ENCODE peak calls at places on chromosomes 5 and 9, in seven cellular contexts. One of them, this sample, is unnamed.

GRCh38 chr5:96093890-96094381 is 132.3 kb upstream of the ELL2 start:
- DNase-seq in prostate gland: no peak
- DNase-seq in A549: peak
- DNase-seq in HCT116: peak
- DNase-seq in NB4: no peak
- DNase-seq in Peyer's patch: no peak
- DNase-seq in esophagus squamous epithelium: no peak
- DNase-seq in this sample: no peak

GRCh38 chr9:6782981-6783380 is 25.2 kb downstream of the KDM4C start:
- DNase-seq in prostate gland: no peak
- DNase-seq in A549: no peak
- DNase-seq in HCT116: no peak
- DNase-seq in NB4: no peak
- DNase-seq in Peyer's patch: no peak
- DNase-seq in esophagus squamous epithelium: no peak
- DNase-seq in this sample: peak

GRCh38 chr5:160064441-160064840 is 54.8 kb downstream of the PWWP2A start:
- DNase-seq in prostate gland: peak
- DNase-seq in A549: no peak
- DNase-seq in HCT116: no peak
- DNase-seq in NB4: no peak
- DNase-seq in Peyer's patch: peak
- DNase-seq in esophagus squamous epithelium: no peak
- DNase-seq in this sample: no peak

GRCh38 chr5:140337880-140338279 is 8.5 kb downstream of the HBEGF start:
- DNase-seq in prostate gland: no peak
- DNase-seq in A549: no peak
- DNase-seq in HCT116: no peak
- DNase-seq in NB4: no peak
- DNase-seq in Peyer's patch: no peak
- DNase-seq in esophagus squamous epithelium: no peak
- DNase-seq in this sample: no peak

GRCh38 chr5:88659529-88660325 is 223.3 kb downstream of the MEF2C start:
- DNase-seq in prostate gland: no peak
- DNase-seq in A549: no peak
- DNase-seq in HCT116: no peak
- DNase-seq in NB4: no peak
- DNase-seq in Peyer's patch: no peak
- DNase-seq in esophagus squamous epithelium: no peak
- DNase-seq in this sample: no peak

GRCh38 chr5:165631235-165631634 is 2125.8 kb downstream of the MAT2B start:
- DNase-seq in prostate gland: no peak
- DNase-seq in A549: no peak
- DNase-seq in HCT116: no peak
- DNase-seq in NB4: no peak
- DNase-seq in Peyer's patch: no peak
- DNase-seq in esophagus squamous epithelium: no peak
- DNase-seq in this sample: no peak

GRCh38 chr9:93119953-93120845 is 13.9 kb downstream of the NINJ1 start:
- DNase-seq in prostate gland: peak
- DNase-seq in A549: peak
- DNase-seq in HCT116: peak
- DNase-seq in NB4: peak
- DNase-seq in Peyer's patch: peak
- DNase-seq in esophagus squamous epithelium: peak
- DNase-seq in this sample: peak

GRCh38 chr5:155983954-155984353 is 343.0 kb upstream of the SGCD start:
- DNase-seq in prostate gland: no peak
- DNase-seq in A549: peak
- DNase-seq in HCT116: no peak
- DNase-seq in NB4: no peak
- DNase-seq in Peyer's patch: no peak
- DNase-seq in esophagus squamous epithelium: no peak
- DNase-seq in this sample: no peak

GRCh38 chr9:70868661-70869652 is 252.5 kb downstream of the TRPM3 start:
- DNase-seq in prostate gland: no peak
- DNase-seq in A549: no peak
- DNase-seq in HCT116: no peak
- DNase-seq in NB4: no peak
- DNase-seq in Peyer's patch: no peak
- DNase-seq in esophagus squamous epithelium: no peak
- DNase-seq in this sample: no peak

GRCh38 chr9:134642385-134643181 is 980 bp downstream of the COL5A1 start:
- DNase-seq in prostate gland: peak
- DNase-seq in A549: peak
- DNase-seq in HCT116: no peak
- DNase-seq in NB4: no peak
- DNase-seq in Peyer's patch: no peak
- DNase-seq in esophagus squamous epithelium: no peak
- DNase-seq in this sample: peak

GRCh38 chr9:26170224-26170623 is 492.0 kb upstream of the TUSC1 start:
- DNase-seq in prostate gland: no peak
- DNase-seq in A549: no peak
- DNase-seq in HCT116: no peak
- DNase-seq in NB4: no peak
- DNase-seq in Peyer's patch: no peak
- DNase-seq in esophagus squamous epithelium: no peak
- DNase-seq in this sample: no peak

DNA sequence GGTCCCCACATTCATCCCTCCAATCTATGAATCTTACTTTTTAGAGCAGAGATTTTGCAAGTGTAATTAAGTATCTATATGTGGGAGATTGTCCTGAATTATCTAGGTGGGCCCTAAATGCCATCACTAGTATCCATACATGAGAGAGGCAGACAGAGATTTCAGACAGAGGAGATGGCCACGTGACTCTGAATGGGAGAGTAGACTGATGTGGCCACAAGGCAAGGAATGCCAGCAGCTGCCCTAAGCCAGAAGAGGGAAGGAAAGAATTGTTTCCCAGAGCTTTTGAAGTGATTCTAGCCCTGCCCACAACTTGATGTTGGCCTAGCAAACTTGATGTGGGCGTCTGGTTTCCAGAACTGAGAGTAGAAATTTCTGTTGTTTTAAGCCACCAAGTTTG is 90.1 kb upstream of the PCAT7 start:
- DNase-seq in prostate gland: no peak
- DNase-seq in A549: no peak
- DNase-seq in HCT116: no peak
- DNase-seq in NB4: no peak
- DNase-seq in Peyer's patch: no peak
- DNase-seq in esophagus squamous epithelium: no peak
- DNase-seq in this sample: no peak
- TF ChIP-seq POLR2A in prostate gland: no peak
- TF ChIP-seq POLR2A in A549: no peak
- TF ChIP-seq POLR2A in HCT116: no peak
- TF ChIP-seq POLR2A in NB4: no peak
- TF ChIP-seq POLR2A in Peyer's patch: no peak
- TF ChIP-seq POLR2A in esophagus squamous epithelium: no peak
- TF ChIP-seq POLR2A in this sample: no peak

DNA sequence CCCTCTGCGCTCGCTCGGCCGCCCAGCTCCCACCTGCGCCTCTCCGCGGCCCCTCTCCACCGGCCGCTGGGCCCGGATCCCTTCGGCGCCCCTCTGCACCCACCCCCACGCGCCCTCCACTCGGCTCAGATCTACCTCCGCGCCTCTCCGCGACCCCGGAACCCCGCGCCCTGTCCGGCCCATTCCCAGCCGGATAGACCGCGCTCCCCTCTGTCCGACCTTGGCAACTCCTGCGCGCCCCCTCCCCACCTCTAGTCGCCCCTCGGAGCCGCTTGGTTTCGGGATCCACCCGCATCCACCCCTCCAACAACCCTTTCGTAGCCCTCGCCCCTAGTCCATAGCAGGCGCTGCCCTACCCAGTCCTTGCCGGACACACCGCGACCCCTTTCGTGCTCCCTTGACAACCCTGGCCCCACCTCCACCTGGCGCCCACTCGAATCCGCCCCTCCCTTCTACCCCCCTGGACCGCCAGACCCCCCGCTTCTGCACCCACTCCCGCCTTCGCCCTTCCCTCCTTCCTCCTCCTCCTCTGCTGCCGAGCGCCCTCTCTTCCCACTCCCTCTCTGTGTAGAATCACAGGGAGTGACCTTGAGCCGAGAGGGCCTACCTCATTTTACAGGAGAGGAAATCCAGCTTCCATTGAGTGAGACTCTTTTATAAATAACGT is 496 bp upstream of the AK3 start:
- DNase-seq in prostate gland: peak
- DNase-seq in A549: peak
- DNase-seq in HCT116: no peak
- DNase-seq in NB4: no peak
- DNase-seq in Peyer's patch: no peak
- DNase-seq in esophagus squamous epithelium: no peak
- DNase-seq in this sample: peak
- TF ChIP-seq POLR2A in prostate gland: no peak
- TF ChIP-seq POLR2A in A549: no peak
- TF ChIP-seq POLR2A in HCT116: peak
- TF ChIP-seq POLR2A in NB4: no peak
- TF ChIP-seq POLR2A in Peyer's patch: no peak
- TF ChIP-seq POLR2A in esophagus squamous epithelium: no peak
- TF ChIP-seq POLR2A in this sample: no peak

GRCh38 chr5:36147681-36148080 is 4.0 kb downstream of the LMBRD2 start:
- DNase-seq in prostate gland: no peak
- DNase-seq in A549: no peak
- DNase-seq in HCT116: no peak
- DNase-seq in NB4: no peak
- DNase-seq in Peyer's patch: no peak
- DNase-seq in esophagus squamous epithelium: no peak
- DNase-seq in this sample: no peak

GRCh38 chr5:36150676-36151433 is 832 bp downstream of the LMBRD2 start:
- DNase-seq in prostate gland: no peak
- DNase-seq in A549: peak
- DNase-seq in HCT116: peak
- DNase-seq in NB4: peak
- DNase-seq in Peyer's patch: peak
- DNase-seq in esophagus squamous epithelium: no peak
- DNase-seq in this sample: no peak

GRCh38 chr5:36145311-36145710 is 6.4 kb downstream of the LMBRD2 start:
- DNase-seq in prostate gland: no peak
- DNase-seq in A549: no peak
- DNase-seq in HCT116: no peak
- DNase-seq in NB4: no peak
- DNase-seq in Peyer's patch: no peak
- DNase-seq in esophagus squamous epithelium: no peak
- DNase-seq in this sample: no peak

GRCh38 chr5:36151434-36152323 is at the start of the genes LMBRD2 and SKP2:
- DNase-seq in prostate gland: peak
- DNase-seq in A549: peak
- DNase-seq in HCT116: peak
- DNase-seq in NB4: peak
- DNase-seq in Peyer's patch: peak
- DNase-seq in esophagus squamous epithelium: peak
- DNase-seq in this sample: peak

DNA sequence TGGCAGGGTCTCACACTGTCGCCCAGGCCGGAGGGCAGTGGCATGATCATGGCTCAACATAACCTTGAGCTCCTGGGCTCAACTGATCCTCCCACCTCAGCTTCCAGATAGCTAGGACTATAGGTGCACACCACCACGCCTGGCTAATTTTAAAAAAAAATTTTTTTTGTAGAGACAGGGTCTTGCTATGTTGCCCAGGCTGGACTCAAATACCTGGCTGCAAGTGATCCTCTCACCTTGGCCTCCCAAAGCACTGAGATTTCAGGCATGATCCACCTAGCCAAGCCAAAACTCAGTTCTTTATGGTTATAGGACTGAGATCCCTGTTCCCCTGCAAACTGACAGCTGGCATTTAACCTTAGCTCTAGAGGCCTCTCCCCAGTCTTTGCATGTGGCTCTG is 5.3 kb downstream of the LMBRD2 start:
- DNase-seq in prostate gland: no peak
- DNase-seq in A549: no peak
- DNase-seq in HCT116: no peak
- DNase-seq in NB4: no peak
- DNase-seq in Peyer's patch: no peak
- DNase-seq in esophagus squamous epithelium: no peak
- DNase-seq in this sample: no peak
- TF ChIP-seq POLR2A in prostate gland: no peak
- TF ChIP-seq POLR2A in A549: no peak
- TF ChIP-seq POLR2A in HCT116: no peak
- TF ChIP-seq POLR2A in NB4: no peak
- TF ChIP-seq POLR2A in Peyer's patch: no peak
- TF ChIP-seq POLR2A in esophagus squamous epithelium: no peak
- TF ChIP-seq POLR2A in this sample: no peak

GRCh38 chr9:82599550-82599949 is 463.4 kb downstream of the RASEF start:
- DNase-seq in prostate gland: no peak
- DNase-seq in A549: no peak
- DNase-seq in HCT116: no peak
- DNase-seq in NB4: no peak
- DNase-seq in Peyer's patch: no peak
- DNase-seq in esophagus squamous epithelium: no peak
- DNase-seq in this sample: no peak
- TF ChIP-seq POLR2A in prostate gland: no peak
- TF ChIP-seq POLR2A in A549: no peak
- TF ChIP-seq POLR2A in HCT116: no peak
- TF ChIP-seq POLR2A in NB4: no peak
- TF ChIP-seq POLR2A in Peyer's patch: no peak
- TF ChIP-seq POLR2A in esophagus squamous epithelium: no peak
- TF ChIP-seq POLR2A in this sample: no peak

DNA sequence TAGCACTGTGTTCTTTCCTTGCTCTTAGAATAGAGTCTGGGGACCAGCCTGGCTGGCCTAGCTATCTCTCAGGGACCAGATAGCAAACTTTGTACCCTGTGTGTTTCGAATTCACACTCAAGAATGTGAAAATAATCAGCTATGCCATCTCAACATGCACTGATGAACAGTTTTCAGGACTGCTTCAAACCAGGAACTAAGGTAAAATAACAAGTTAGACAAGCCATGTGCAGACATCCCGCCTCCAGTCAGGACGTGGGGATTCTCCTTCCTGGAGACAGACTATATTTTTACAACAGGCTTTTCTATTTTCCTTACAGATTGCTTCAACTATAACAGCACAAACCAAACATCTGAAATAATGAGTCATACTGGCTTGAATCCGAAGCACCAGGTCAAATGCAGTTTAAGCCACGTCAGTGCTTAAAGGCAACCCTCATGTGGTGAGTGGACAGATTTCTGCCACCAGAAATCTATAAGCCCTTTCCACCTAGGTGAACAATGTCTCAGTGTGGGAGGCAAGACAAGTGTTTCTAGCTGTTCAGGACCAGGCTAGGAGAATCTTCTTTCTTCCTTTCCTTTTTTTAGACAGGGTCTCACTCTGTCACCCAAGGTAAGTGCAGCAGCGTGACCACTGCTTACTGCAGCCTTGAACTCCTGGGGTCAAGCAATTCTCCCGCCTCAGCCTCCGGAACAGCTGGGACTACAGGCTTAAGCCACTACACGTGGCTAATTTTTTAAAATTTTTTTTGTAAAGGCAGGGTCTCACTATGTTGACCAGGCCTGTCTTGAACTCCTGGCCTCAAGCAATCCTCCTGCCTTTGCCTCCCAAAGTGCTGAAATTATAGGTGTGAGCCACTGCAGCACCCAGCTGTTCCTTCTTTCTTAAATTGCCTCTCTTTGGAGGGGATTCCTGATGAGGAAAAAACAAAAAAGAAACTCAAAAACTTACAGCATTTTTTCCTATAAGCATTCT is 53.3 kb downstream of the LHFPL2 start:
- DNase-seq in prostate gland: peak
- DNase-seq in A549: peak
- DNase-seq in HCT116: peak
- DNase-seq in NB4: peak
- DNase-seq in Peyer's patch: no peak
- DNase-seq in esophagus squamous epithelium: no peak
- DNase-seq in this sample: peak
- TF ChIP-seq POLR2A in prostate gland: no peak
- TF ChIP-seq POLR2A in A549: no peak
- TF ChIP-seq POLR2A in HCT116: no peak
- TF ChIP-seq POLR2A in NB4: no peak
- TF ChIP-seq POLR2A in Peyer's patch: no peak
- TF ChIP-seq POLR2A in esophagus squamous epithelium: no peak
- TF ChIP-seq POLR2A in this sample: no peak

This sample was measured in sigmoid colon.